ENCODE peak calls at places on chromosome 18, in ten cellular contexts. W, P, Y, Q, J, X, E, M, V and R are unnamed samples. For H3K9me3, the result is how much of the 10 kb centered on the place peaks cover.

GRCh38 chr18:3367491-3368091 is 82.4 kb upstream of the TGIF1 start:
- DNase-seq in E (no peak), P (no peak), M (no peak), J (no peak), Y (no peak), V (no peak), W (no peak), Q (no peak), X (no peak), R (no peak)

GRCh38 chr18:23365602-23366001 is 87.5 kb upstream of the RIOK3 start:
- DNase-seq in M (no peak), J (no peak), V (no peak), W (no peak), P (no peak), E (no peak), X (no peak), Y (no peak), Q (no peak), R (no peak)

GRCh38 chr18:77102246-77103040 is 30.1 kb downstream of the MBP start:
- DNase-seq in Q (peak), V (no peak), E (no peak), J (no peak), Y (no peak), P (no peak), M (no peak), W (no peak), X (no peak), R (no peak)

GRCh38 chr18:75364512-75364911 is 63.0 kb downstream of the SMIM21 start:
- DNase-seq in Y (no peak), W (no peak), M (no peak), J (no peak), Q (no peak), P (no peak), E (no peak), V (no peak), X (no peak), R (no peak)

GRCh38 chr18:199214-199613 is 40.9 kb downstream of the USP14 start:
- DNase-seq in X (no peak), E (no peak), Q (no peak), W (no peak), J (no peak), Y (no peak), P (no peak), V (no peak), M (no peak), R (no peak)

GRCh38 chr18:23862071-23862470 is 152.5 kb upstream of the TTC39C start:
- DNase-seq in W (no peak), Q (no peak), X (no peak), V (no peak), M (no peak), J (no peak), P (no peak), E (no peak), Y (no peak), R (no peak)

GRCh38 chr18:3478262-3478978 is 28.4 kb downstream of the TGIF1 start:
- DNase-seq in V (no peak), Q (no peak), Y (no peak), E (no peak), X (no peak), P (no peak), J (no peak), M (no peak), W (no peak), R (no peak)

GRCh38 chr18:44679912-44680270 is 797 bp upstream of the SETBP1 start:
- DNase-seq in V (no peak), X (no peak), E (peak), M (peak), P (peak), J (peak), Y (no peak), Q (peak), W (peak), R (peak)

GRCh38 chr18:77106331-77106730 is 26.3 kb downstream of the MBP start:
- DNase-seq in V (peak), E (no peak), W (no peak), J (no peak), Y (no peak), M (no peak), Q (no peak), X (no peak), P (no peak), R (no peak)

GRCh38 chr18:39341106-39341505 is 1775.5 kb upstream of the CELF4 start:
- DNase-seq in V (no peak), X (no peak), J (no peak), W (no peak), P (no peak), E (no peak), Q (no peak), M (no peak), Y (no peak), R (no peak)

GRCh38 chr18:48824231-48824970 is 126.4 kb downstream of the SMAD7 start:
- DNase-seq in M (no peak), E (peak), P (peak), W (no peak), Y (no peak), J (peak), X (no peak), V (no peak), Q (no peak), R (peak)

GRCh38 chr18:56062931-56063330 is 474.9 kb upstream of the TCF4 start:
- DNase-seq in J (no peak), V (no peak), M (no peak), Q (no peak), X (no peak), W (no peak), Y (no peak), P (no peak), E (no peak), R (no peak)

GRCh38 chr18:56097561-56098095 is 509.6 kb upstream of the TCF4 start:
- DNase-seq in Q (peak), P (no peak), E (no peak), M (no peak), W (no peak), J (no peak), X (no peak), Y (no peak), V (no peak), R (no peak)

GRCh38 chr18:9293948-9294347 is 40.6 kb upstream of the TWSG1 start:
- DNase-seq in M (no peak), Y (no peak), V (no peak), E (no peak), W (no peak), P (no peak), J (no peak), X (no peak), Q (no peak), R (no peak)

GRCh38 chr18:23341383-23341782 is 111.7 kb upstream of the RIOK3 start:
- DNase-seq in V (no peak), J (no peak), Q (no peak), X (no peak), W (no peak), P (no peak), M (no peak), Y (no peak), E (no peak), R (no peak)

GRCh38 chr18:50982802-50983179 is 15.0 kb downstream of the ELAC1 start:
- DNase-seq in J (no peak), W (no peak), E (no peak), Y (no peak), P (no peak), X (no peak), M (no peak), V (no peak), Q (no peak), R (no peak)

GRCh38 chr18:65817178-65817577 is 66.4 kb downstream of the CDH7 start:
- DNase-seq in M (no peak), V (no peak), X (no peak), P (no peak), J (no peak), E (no peak), W (no peak), Q (no peak), Y (no peak), R (no peak)
- H3K9me3 ChIP-seq in M (under half), V (under half), X (under half), P (under half), J (under half), E (under half), W (under half), Q (under half), Y (under half), R (under half)

GRCh38 chr18:30271716-30272115 is 770.8 kb downstream of the DSC3 start:
- DNase-seq in M (no peak), J (no peak), V (no peak), P (no peak), X (no peak), W (no peak), Y (no peak), Q (no peak), E (no peak), R (no peak)
- H3K27ac ChIP-seq in M (no peak), J (no peak), V (no peak), P (no peak), X (no peak), W (no peak), Y (no peak), Q (no peak), E (no peak), R (no peak)

GRCh38 chr18:32469190-32469611 is 1.5 kb downstream of the GAREM1 start:
- DNase-seq in E (peak), V (no peak), X (no peak), W (peak), P (peak), Q (peak), Y (peak), M (peak), J (peak), R (peak)
- TF ChIP-seq EP300 in E (no peak), V (no peak), X (no peak), W (no peak), P (no peak), Q (no peak), Y (no peak), M (no peak), J (no peak), R (no peak)

DNA sequence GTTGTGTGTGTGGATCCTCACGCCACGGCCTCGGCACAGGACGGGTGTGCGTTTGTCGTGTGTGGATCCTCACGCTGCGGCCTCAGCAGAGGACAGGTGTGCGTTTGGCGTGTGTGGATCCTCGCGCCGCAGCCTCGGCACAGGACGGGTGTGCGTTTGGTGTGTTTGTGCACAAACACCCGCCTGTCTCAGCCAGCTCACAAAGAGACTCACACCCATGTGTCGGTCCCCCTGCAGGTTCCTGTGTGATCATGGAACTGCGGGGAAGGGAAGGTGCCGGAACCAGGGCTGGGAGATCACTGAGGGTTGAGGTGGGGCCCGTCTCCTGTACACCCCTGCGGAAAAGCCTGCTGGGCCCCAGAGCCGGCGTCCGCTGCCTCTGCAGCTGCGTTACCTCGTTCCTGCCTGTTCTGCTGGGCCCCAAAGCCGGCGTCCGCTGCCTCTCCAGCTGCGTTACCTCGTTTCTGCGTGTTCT is 53.6 kb downstream of the CTDP1 start:
- DNase-seq in W (no peak), J (no peak), P (no peak), Y (no peak), M (no peak), X (no peak), E (no peak), V (no peak), Q (no peak), R (no peak)
- H3K9me3 ChIP-seq in W (under half), J (under half), P (under half), Y (under half), M (under half), X (under half), E (under half), V (under half), Q (under half), R (under half)

DNA sequence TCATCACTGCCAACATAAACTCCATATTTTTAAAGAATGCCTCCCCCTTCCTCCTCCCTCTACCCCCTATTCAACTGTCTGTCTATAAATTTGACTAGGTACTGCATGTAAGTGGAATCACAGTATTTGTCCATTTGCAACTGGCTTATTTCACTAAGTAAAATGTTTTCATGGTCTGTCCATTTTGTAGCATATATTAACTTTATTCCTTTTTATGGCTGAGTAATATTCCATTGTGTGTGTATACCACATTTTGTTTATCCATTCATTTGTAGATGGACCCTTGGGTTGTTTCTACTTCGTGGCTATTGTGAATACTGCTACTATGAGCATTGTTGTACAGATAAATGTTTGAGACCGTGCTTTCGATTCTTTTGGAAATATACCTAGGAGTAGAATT is 10.7 kb downstream of the SEH1L start:
- DNase-seq in E (no peak), M (no peak), Y (no peak), V (no peak), Q (no peak), X (no peak), J (no peak), P (no peak), W (no peak), R (no peak)
- H3K27ac ChIP-seq in E (no peak), M (no peak), Y (no peak), V (no peak), Q (no peak), X (no peak), J (no peak), P (no peak), W (no peak), R (no peak)